ENCODE peak calls at places on chromosomes 4 and X, in ten cellular contexts. H is left ventricle myocardium inferior, I is endothelial cell, E is NCI-H1092, B is left colon, A is Karpas-422, F is activated T-cell treated with anti-CD3 and anti-CD28 coated beads for 1 hour, K is Kasumi-1, R is NCI-H1105, D is HS-5. S is an unnamed sample.

GRCh38 chr4:183434264-183435045 is 10.0 kb upstream of the CDKN2AIP start:
- DNase-seq in B (no peak), E (no peak), I (no peak), R (no peak), A (no peak), H (no peak), D (no peak), K (no peak), F (no peak), S (no peak)

GRCh38 chr4:182924497-182924896 is 7.3 kb upstream of the DCTD start:
- DNase-seq in D (no peak), A (no peak), R (no peak), I (no peak), B (no peak), H (no peak), K (no peak), F (no peak), E (no peak), S (no peak)

GRCh38 chrX:12890467-12890866 is 16.0 kb upstream of the TLR8 start:
- DNase-seq in E (no peak), A (no peak), R (no peak), B (no peak), H (no peak), D (no peak), I (no peak), K (peak), F (no peak), S (no peak)

GRCh38 chr4:86935833-86936721 is 1.3 kb downstream of the AFF1 start:
- DNase-seq in H (peak), R (no peak), B (peak), E (no peak), K (peak), F (peak), I (peak), A (peak), D (no peak), S (no peak)

GRCh38 chrX:48468247-48468671 is 1.8 kb downstream of the SLC38A5 start:
- DNase-seq in F (no peak), H (no peak), D (no peak), R (no peak), B (peak), E (no peak), K (peak), I (no peak), A (no peak), S (no peak)

GRCh38 chr4:74087481-74087880 is 11.5 kb downstream of the CXCL2 start:
- DNase-seq in B (no peak), F (no peak), H (no peak), A (no peak), D (no peak), I (no peak), E (no peak), K (no peak), R (no peak), S (no peak)

GRCh38 chrX:13939741-13940597 is 89.7 kb downstream of the GEMIN8 start:
- DNase-seq in B (no peak), R (no peak), E (no peak), A (peak), K (no peak), H (no peak), I (no peak), D (no peak), F (no peak), S (no peak)

GRCh38 chr4:146033149-146033548 is 94.5 kb upstream of the ZNF827 start:
- DNase-seq in E (no peak), D (no peak), K (no peak), F (no peak), R (no peak), B (peak), A (peak), H (no peak), I (no peak), S (no peak)

GRCh38 chrX:53319614-53320542 is 38.5 kb upstream of the IQSEC2 start:
- DNase-seq in H (no peak), E (no peak), R (no peak), B (no peak), A (no peak), K (no peak), F (no peak), I (no peak), D (no peak), S (no peak)

GRCh38 chr4:30912098-30912719 is 192.0 kb downstream of the PCDH7 start:
- DNase-seq in D (no peak), B (no peak), H (no peak), A (no peak), R (no peak), K (no peak), F (no peak), E (no peak), I (no peak), S (no peak)